ENCODE peak calls at places on chromosomes 2 and 18, in ten cellular contexts. One of them, this sample, is unnamed.
A peak's percentile ranks its signal among the peaks of the same experiment; 100 is the strongest.

GRCh38 chr2:153823880-153824279 is 47.8 kb upstream of the GALNT13 start:
- DNase-seq in kidney: no peak
- DNase-seq in tibial nerve: no peak
- DNase-seq in choroid plexus epithelial cell: no peak
- DNase-seq in IMR-90: no peak
- DNase-seq in H1: no peak
- DNase-seq in psoas muscle: no peak
- DNase-seq in fibroblast of mammary gland: peak; percentile 55
- DNase-seq in left lung: no peak
- DNase-seq in cardiac muscle cell: no peak
- DNase-seq in this sample: no peak

GRCh38 chr2:33024758-33025157 is 78.0 kb downstream of the LTBP1 start:
- DNase-seq in left lung: no peak
- DNase-seq in choroid plexus epithelial cell: no peak
- DNase-seq in cardiac muscle cell: no peak
- DNase-seq in kidney: no peak
- DNase-seq in H1: no peak
- DNase-seq in psoas muscle: no peak
- DNase-seq in fibroblast of mammary gland: no peak
- DNase-seq in IMR-90: no peak
- DNase-seq in tibial nerve: no peak
- DNase-seq in this sample: no peak

GRCh38 chr2:45892757-45893156 is 241.3 kb downstream of the PRKCE start:
- DNase-seq in tibial nerve: no peak
- DNase-seq in kidney: no peak
- DNase-seq in choroid plexus epithelial cell: peak; percentile 95
- DNase-seq in left lung: no peak
- DNase-seq in IMR-90: peak; percentile 50
- DNase-seq in cardiac muscle cell: peak; percentile 70
- DNase-seq in H1: no peak
- DNase-seq in psoas muscle: no peak
- DNase-seq in fibroblast of mammary gland: peak; percentile 68
- DNase-seq in this sample: no peak

GRCh38 chr2:169478339-169478738 is 955 bp upstream of the BBS5 start:
- DNase-seq in psoas muscle: no peak
- DNase-seq in H1: no peak
- DNase-seq in IMR-90: peak; percentile 58
- DNase-seq in tibial nerve: no peak
- DNase-seq in cardiac muscle cell: peak; percentile 65
- DNase-seq in choroid plexus epithelial cell: peak; percentile 56
- DNase-seq in fibroblast of mammary gland: peak; percentile 75
- DNase-seq in left lung: no peak
- DNase-seq in kidney: no peak
- DNase-seq in this sample: no peak

GRCh38 chr2:163887182-163887581 is 151.4 kb upstream of the FIGN start:
- DNase-seq in fibroblast of mammary gland: no peak
- DNase-seq in kidney: no peak
- DNase-seq in left lung: no peak
- DNase-seq in choroid plexus epithelial cell: peak; percentile 4
- DNase-seq in IMR-90: no peak
- DNase-seq in H1: no peak
- DNase-seq in cardiac muscle cell: no peak
- DNase-seq in psoas muscle: no peak
- DNase-seq in tibial nerve: no peak
- DNase-seq in this sample: no peak

GRCh38 chr2:127448526-127448925 is 30.3 kb downstream of the PROC start:
- DNase-seq in left lung: no peak
- DNase-seq in fibroblast of mammary gland: peak; percentile 2
- DNase-seq in psoas muscle: no peak
- DNase-seq in choroid plexus epithelial cell: no peak
- DNase-seq in tibial nerve: no peak
- DNase-seq in H1: no peak
- DNase-seq in cardiac muscle cell: no peak
- DNase-seq in kidney: no peak
- DNase-seq in IMR-90: peak; percentile 69
- DNase-seq in this sample: no peak

GRCh38 chr2:213544940-213545339 is 260.7 kb downstream of the SPAG16 start:
- DNase-seq in tibial nerve: no peak
- DNase-seq in choroid plexus epithelial cell: no peak
- DNase-seq in kidney: no peak
- DNase-seq in H1: no peak
- DNase-seq in psoas muscle: no peak
- DNase-seq in IMR-90: no peak
- DNase-seq in fibroblast of mammary gland: no peak
- DNase-seq in cardiac muscle cell: no peak
- DNase-seq in left lung: no peak
- DNase-seq in this sample: no peak

GRCh38 chr2:163175294-163175693 is 336.7 kb upstream of the KCNH7 start:
- DNase-seq in choroid plexus epithelial cell: no peak
- DNase-seq in left lung: no peak
- DNase-seq in cardiac muscle cell: no peak
- DNase-seq in psoas muscle: peak; percentile 43
- DNase-seq in H1: no peak
- DNase-seq in IMR-90: no peak
- DNase-seq in tibial nerve: no peak
- DNase-seq in fibroblast of mammary gland: no peak
- DNase-seq in kidney: no peak
- DNase-seq in this sample: no peak

GRCh38 chr18:62576858-62577512 is 54.2 kb downstream of the ZCCHC2 start:
- DNase-seq in psoas muscle: no peak
- DNase-seq in H1: no peak
- DNase-seq in IMR-90: no peak
- DNase-seq in tibial nerve: no peak
- DNase-seq in choroid plexus epithelial cell: no peak
- DNase-seq in cardiac muscle cell: no peak
- DNase-seq in kidney: no peak
- DNase-seq in left lung: no peak
- DNase-seq in fibroblast of mammary gland: no peak
- DNase-seq in this sample: no peak

GRCh38 chr2:71789556-71790219 is 336.3 kb downstream of the DYSF start:
- DNase-seq in choroid plexus epithelial cell: peak; percentile 34
- DNase-seq in kidney: no peak
- DNase-seq in fibroblast of mammary gland: peak; percentile 35
- DNase-seq in H1: no peak
- DNase-seq in tibial nerve: no peak
- DNase-seq in psoas muscle: no peak
- DNase-seq in left lung: no peak
- DNase-seq in cardiac muscle cell: peak; percentile 25
- DNase-seq in IMR-90: no peak
- DNase-seq in this sample: no peak
- TF ChIP-seq CTCF in choroid plexus epithelial cell: peak; percentile 35
- TF ChIP-seq CTCF in kidney: no peak
- TF ChIP-seq CTCF in fibroblast of mammary gland: peak; percentile 20
- TF ChIP-seq CTCF in H1: no peak
- TF ChIP-seq CTCF in tibial nerve: no peak
- TF ChIP-seq CTCF in psoas muscle: no peak
- TF ChIP-seq CTCF in left lung: no peak
- TF ChIP-seq CTCF in cardiac muscle cell: no peak
- TF ChIP-seq CTCF in IMR-90: peak; percentile 12
- TF ChIP-seq CTCF in this sample: no peak

GRCh38 chr2:136325844-136326291 is 207.9 kb upstream of the CXCR4 start:
- DNase-seq in psoas muscle: no peak
- DNase-seq in H1: no peak
- DNase-seq in IMR-90: no peak
- DNase-seq in choroid plexus epithelial cell: no peak
- DNase-seq in left lung: no peak
- DNase-seq in kidney: no peak
- DNase-seq in cardiac muscle cell: no peak
- DNase-seq in tibial nerve: no peak
- DNase-seq in fibroblast of mammary gland: no peak
- DNase-seq in this sample: peak; percentile 6

GRCh38 chr2:136328396-136328795 is 210.4 kb upstream of the CXCR4 start:
- DNase-seq in tibial nerve: no peak
- DNase-seq in left lung: no peak
- DNase-seq in IMR-90: no peak
- DNase-seq in H1: no peak
- DNase-seq in kidney: no peak
- DNase-seq in choroid plexus epithelial cell: no peak
- DNase-seq in psoas muscle: no peak
- DNase-seq in cardiac muscle cell: no peak
- DNase-seq in fibroblast of mammary gland: no peak
- DNase-seq in this sample: no peak

GRCh38 chr2:136323935-136324334 is 206.0 kb upstream of the CXCR4 start:
- DNase-seq in left lung: no peak
- DNase-seq in psoas muscle: no peak
- DNase-seq in H1: no peak
- DNase-seq in kidney: no peak
- DNase-seq in fibroblast of mammary gland: no peak
- DNase-seq in choroid plexus epithelial cell: no peak
- DNase-seq in IMR-90: no peak
- DNase-seq in cardiac muscle cell: no peak
- DNase-seq in tibial nerve: no peak
- DNase-seq in this sample: no peak

GRCh38 chr2:136324966-136325365 is 207.0 kb upstream of the CXCR4 start:
- DNase-seq in IMR-90: no peak
- DNase-seq in H1: no peak
- DNase-seq in cardiac muscle cell: no peak
- DNase-seq in choroid plexus epithelial cell: no peak
- DNase-seq in psoas muscle: no peak
- DNase-seq in fibroblast of mammary gland: no peak
- DNase-seq in tibial nerve: no peak
- DNase-seq in kidney: no peak
- DNase-seq in left lung: no peak
- DNase-seq in this sample: no peak

GRCh38 chr2:136327162-136327852 is 209.4 kb upstream of the CXCR4 start:
- DNase-seq in cardiac muscle cell: peak; percentile 6
- DNase-seq in left lung: no peak
- DNase-seq in fibroblast of mammary gland: no peak
- DNase-seq in psoas muscle: no peak
- DNase-seq in H1: no peak
- DNase-seq in kidney: no peak
- DNase-seq in IMR-90: peak; percentile 53
- DNase-seq in choroid plexus epithelial cell: peak; percentile 2
- DNase-seq in tibial nerve: no peak
- DNase-seq in this sample: no peak
- H3K4me3 ChIP-seq in cardiac muscle cell: no peak overlapping the region
- H3K4me3 ChIP-seq in left lung: no peak overlapping the region
- H3K4me3 ChIP-seq in fibroblast of mammary gland: no peak overlapping the region
- H3K4me3 ChIP-seq in psoas muscle: no peak overlapping the region
- H3K4me3 ChIP-seq in H1: no peak overlapping the region
- H3K4me3 ChIP-seq in kidney: no peak overlapping the region
- H3K4me3 ChIP-seq in IMR-90: no peak overlapping the region
- H3K4me3 ChIP-seq in choroid plexus epithelial cell: no peak overlapping the region
- H3K4me3 ChIP-seq in tibial nerve: no peak overlapping the region
- H3K4me3 ChIP-seq in this sample: no peak overlapping the region

DNA sequence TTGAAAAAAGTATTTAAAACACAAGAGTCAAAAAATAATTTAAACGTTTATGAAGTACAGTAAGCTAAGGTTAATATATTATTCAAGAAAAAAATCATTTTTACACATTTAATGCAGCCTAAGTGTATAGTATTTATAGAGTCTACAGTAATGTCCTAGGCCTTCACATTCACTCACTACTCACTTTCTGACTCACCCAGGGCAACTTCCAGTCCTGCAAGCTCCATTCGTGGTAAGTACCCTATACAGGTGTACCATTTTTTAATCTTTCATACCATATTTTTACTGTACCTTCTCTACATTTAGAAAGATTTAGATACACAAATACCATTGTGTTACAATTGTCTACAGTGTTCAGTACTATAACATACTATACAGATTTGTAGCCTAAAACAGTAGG is 20.9 kb upstream of the RPRD1A start:
- DNase-seq in kidney: no peak
- DNase-seq in IMR-90: no peak
- DNase-seq in left lung: no peak
- DNase-seq in choroid plexus epithelial cell: no peak
- DNase-seq in H1: no peak
- DNase-seq in cardiac muscle cell: no peak
- DNase-seq in fibroblast of mammary gland: no peak
- DNase-seq in tibial nerve: no peak
- DNase-seq in psoas muscle: no peak
- DNase-seq in this sample: no peak
- TF ChIP-seq CTCF in kidney: no peak
- TF ChIP-seq CTCF in IMR-90: no peak
- TF ChIP-seq CTCF in left lung: no peak
- TF ChIP-seq CTCF in choroid plexus epithelial cell: no peak
- TF ChIP-seq CTCF in H1: no peak
- TF ChIP-seq CTCF in cardiac muscle cell: no peak
- TF ChIP-seq CTCF in fibroblast of mammary gland: no peak
- TF ChIP-seq CTCF in tibial nerve: no peak
- TF ChIP-seq CTCF in psoas muscle: no peak
- TF ChIP-seq CTCF in this sample: no peak

GRCh38 chr2:165196411-165196810 is 7.4 kb downstream of the SCN3A start:
- DNase-seq in tibial nerve: no peak
- DNase-seq in psoas muscle: no peak
- DNase-seq in cardiac muscle cell: no peak
- DNase-seq in left lung: no peak
- DNase-seq in kidney: no peak
- DNase-seq in choroid plexus epithelial cell: no peak
- DNase-seq in fibroblast of mammary gland: no peak
- DNase-seq in IMR-90: no peak
- DNase-seq in H1: no peak
- DNase-seq in this sample: no peak
- H3K4me3 ChIP-seq in tibial nerve: no peak overlapping the region
- H3K4me3 ChIP-seq in psoas muscle: no peak overlapping the region
- H3K4me3 ChIP-seq in cardiac muscle cell: no peak overlapping the region
- H3K4me3 ChIP-seq in left lung: no peak overlapping the region
- H3K4me3 ChIP-seq in kidney: no peak overlapping the region
- H3K4me3 ChIP-seq in choroid plexus epithelial cell: no peak overlapping the region
- H3K4me3 ChIP-seq in fibroblast of mammary gland: no peak overlapping the region
- H3K4me3 ChIP-seq in IMR-90: no peak overlapping the region
- H3K4me3 ChIP-seq in H1: no peak overlapping the region
- H3K4me3 ChIP-seq in this sample: no peak overlapping the region

GRCh38 chr2:7094113-7094760 is 177.0 kb downstream of the RNF144A start:
- DNase-seq in cardiac muscle cell: no peak
- DNase-seq in kidney: no peak
- DNase-seq in IMR-90: no peak
- DNase-seq in H1: no peak
- DNase-seq in fibroblast of mammary gland: no peak
- DNase-seq in psoas muscle: no peak
- DNase-seq in tibial nerve: no peak
- DNase-seq in choroid plexus epithelial cell: peak; percentile 26
- DNase-seq in left lung: no peak
- DNase-seq in this sample: no peak
- TF ChIP-seq CTCF in cardiac muscle cell: no peak
- TF ChIP-seq CTCF in kidney: no peak
- TF ChIP-seq CTCF in IMR-90: no peak
- TF ChIP-seq CTCF in H1: no peak
- TF ChIP-seq CTCF in fibroblast of mammary gland: no peak
- TF ChIP-seq CTCF in psoas muscle: no peak
- TF ChIP-seq CTCF in tibial nerve: no peak
- TF ChIP-seq CTCF in choroid plexus epithelial cell: no peak
- TF ChIP-seq CTCF in left lung: no peak
- TF ChIP-seq CTCF in this sample: no peak